ENCODE peak calls at places on chromosomes 6 and 20, in five cellular contexts. V, P, O, U and Z are unnamed samples.

GRCh38 chr6:133369755-133370154 is 128.6 kb downstream of the EYA4 start:
- DNase-seq in V (no peak), P (no peak), O (no peak), U (no peak), Z (no peak)

GRCh38 chr6:85493389-85493788 is 43.5 kb downstream of the NT5E start:
- DNase-seq in V (no peak), P (no peak), O (no peak), U (no peak), Z (no peak)

GRCh38 chr20:25320035-25320800 is 70.4 kb downstream of the ABHD12 start:
- DNase-seq in V (no peak), P (no peak), O (peak; percentile 70), U (no peak), Z (no peak)

GRCh38 chr20:47586648-47587306 is 85.1 kb downstream of the NCOA3 start:
- DNase-seq in V (no peak), P (peak; percentile 61), O (no peak), U (peak; percentile 84), Z (no peak)

GRCh38 chr6:109024784-109025183 is 69.9 kb downstream of the SESN1 start:
- DNase-seq in V (no peak), P (no peak), O (no peak), U (peak; percentile 35), Z (peak; percentile 31)

GRCh38 chr6:106527979-106528378 is 101.3 kb downstream of the RTN4IP1 start:
- DNase-seq in V (no peak), P (peak; percentile 98), O (no peak), U (peak; percentile 99), Z (peak; percentile 21)

GRCh38 chr6:98633886-98634285 is 200.5 kb upstream of the POU3F2 start:
- DNase-seq in V (no peak), P (peak; percentile 61), O (no peak), U (no peak), Z (no peak)

GRCh38 chr6:54802775-54803631 is 43.6 kb upstream of the FAM83B start:
- DNase-seq in V (no peak), P (peak; percentile 70), O (no peak), U (peak; percentile 56), Z (no peak)

GRCh38 chr20:56974499-56975250 is 291.8 kb downstream of the BMP7 start:
- DNase-seq in V (peak; percentile 72), P (peak; percentile 42), O (no peak), U (peak; percentile 64), Z (peak; percentile 51)

GRCh38 chr6:159716247-159717086 is 10.8 kb upstream of the WTAP start:
- DNase-seq in V (no peak), P (peak; percentile 94), O (no peak), U (peak; percentile 99), Z (peak; percentile 83)

GRCh38 chr6:125044066-125044465 is 81.8 kb downstream of the RNF217 start:
- DNase-seq in V (no peak), P (no peak), O (no peak), U (no peak), Z (no peak)

GRCh38 chr6:16240618-16241320 is 2.4 kb downstream of the GMPR start:
- DNase-seq in V (no peak), P (no peak), O (no peak), U (no peak), Z (no peak)

GRCh38 chr6:108168026-108168463 is 2.2 kb downstream of the NR2E1 start:
- DNase-seq in V (no peak), P (no peak), O (no peak), U (no peak), Z (no peak)

GRCh38 chr6:2917065-2917464 is 14.0 kb upstream of the SERPINB9 start:
- DNase-seq in V (no peak), P (no peak), O (no peak), U (no peak), Z (no peak)

GRCh38 chr6:129801909-129802308 is 59.2 kb downstream of the TMEM244 start:
- DNase-seq in V (no peak), P (no peak), O (no peak), U (peak; percentile 4), Z (no peak)

GRCh38 chr6:36945301-36945700 is 9.2 kb upstream of the PI16 start:
- DNase-seq in V (no peak), P (no peak), O (no peak), U (no peak), Z (no peak)

GRCh38 chr20:53660947-53661381 is 67.3 kb upstream of the ZNF217 start:
- DNase-seq in V (no peak), P (no peak), O (no peak), U (peak; percentile 59), Z (no peak)

GRCh38 chr20:13029687-13030510 is 21.1 kb downstream of the SPTLC3 start:
- DNase-seq in V (no peak), P (peak; percentile 97), O (no peak), U (peak; percentile 92), Z (peak; percentile 96)

GRCh38 chr6:142830807-142831206 is 114.2 kb downstream of the HIVEP2 start:
- DNase-seq in V (peak; percentile 52), P (no peak), O (peak; percentile 7), U (no peak), Z (no peak)

GRCh38 chr20:51497542-51498467 is 44.7 kb downstream of the NFATC2 start:
- DNase-seq in V (no peak), P (peak; percentile 60), O (no peak), U (no peak), Z (no peak)

GRCh38 chr6:63426844-63427243 is 107.1 kb upstream of the LGSN start:
- DNase-seq in V (no peak), P (no peak), O (no peak), U (no peak), Z (no peak)

GRCh38 chr6:117138407-117138806 is 127.0 kb upstream of the VGLL2 start:
- DNase-seq in V (no peak), P (no peak), O (no peak), U (no peak), Z (no peak)

GRCh38 chr6:30206799-30207618 is 6.2 kb downstream of the TRIM26 start:
- DNase-seq in V (peak; percentile 37), P (peak; percentile 25), O (no peak), U (peak; percentile 56), Z (peak; percentile 69)

GRCh38 chr20:5364997-5365597 is 48.3 kb upstream of the PROKR2 start:
- DNase-seq in V (no peak), P (peak; percentile 23), O (no peak), U (peak; percentile 6), Z (no peak)

GRCh38 chr6:12748815-12749521 is 32.4 kb downstream of the PHACTR1 start:
- DNase-seq in V (no peak), P (peak; percentile 21), O (peak; percentile 87), U (no peak), Z (no peak)

GRCh38 chr6:28335040-28335563 is 846 bp downstream of the ZSCAN31 start:
- DNase-seq in V (no peak), P (no peak), O (no peak), U (no peak), Z (no peak)

GRCh38 chr6:28334272-28335039 is 1.5 kb downstream of the ZSCAN31 start:
- DNase-seq in V (no peak), P (no peak), O (no peak), U (no peak), Z (no peak)

GRCh38 chr6:28335564-28336283 is at the start of gene ZSCAN31:
- DNase-seq in V (peak; percentile 98), P (peak; percentile 99), O (peak; percentile 81), U (peak; percentile 98), Z (peak; percentile 90)

GRCh38 chr6:28336284-28337024 is 506 bp upstream of the ZSCAN31 start:
- DNase-seq in V (peak; percentile 55), P (peak; percentile 72), O (peak; percentile 35), U (peak; percentile 23), Z (peak; percentile 13)

GRCh38 chr6:28337103-28337520 is 1.2 kb upstream of the ZSCAN31 start:
- DNase-seq in V (no peak), P (no peak), O (no peak), U (no peak), Z (no peak)
- H3K4me3 ChIP-seq in V (peak overlapping the region; percentile 73), P (no peak overlapping the region), O (peak overlapping the region; percentile 93), U (no peak overlapping the region), Z (no peak overlapping the region)

GRCh38 chr6:33271608-33272357 is at the start of the genes RPS18 and VPS52:
- DNase-seq in V (peak; percentile 100), P (peak; percentile 99), O (peak; percentile 89), U (peak; percentile 99), Z (peak; percentile 99)

GRCh38 chr6:33272358-33273128 is 668 bp downstream of the RPS18 start:
- DNase-seq in V (no peak), P (no peak), O (no peak), U (peak; percentile 20), Z (no peak)

GRCh38 chr6:33276581-33276863 is 401 bp upstream of the B3GALT4 start:
- DNase-seq in V (no peak), P (peak; percentile 4), O (no peak), U (no peak), Z (no peak)

GRCh38 chr6:33273129-33273923 is 1.5 kb downstream of the RPS18 start:
- DNase-seq in V (no peak), P (peak; percentile 11), O (no peak), U (no peak), Z (no peak)

DNA sequence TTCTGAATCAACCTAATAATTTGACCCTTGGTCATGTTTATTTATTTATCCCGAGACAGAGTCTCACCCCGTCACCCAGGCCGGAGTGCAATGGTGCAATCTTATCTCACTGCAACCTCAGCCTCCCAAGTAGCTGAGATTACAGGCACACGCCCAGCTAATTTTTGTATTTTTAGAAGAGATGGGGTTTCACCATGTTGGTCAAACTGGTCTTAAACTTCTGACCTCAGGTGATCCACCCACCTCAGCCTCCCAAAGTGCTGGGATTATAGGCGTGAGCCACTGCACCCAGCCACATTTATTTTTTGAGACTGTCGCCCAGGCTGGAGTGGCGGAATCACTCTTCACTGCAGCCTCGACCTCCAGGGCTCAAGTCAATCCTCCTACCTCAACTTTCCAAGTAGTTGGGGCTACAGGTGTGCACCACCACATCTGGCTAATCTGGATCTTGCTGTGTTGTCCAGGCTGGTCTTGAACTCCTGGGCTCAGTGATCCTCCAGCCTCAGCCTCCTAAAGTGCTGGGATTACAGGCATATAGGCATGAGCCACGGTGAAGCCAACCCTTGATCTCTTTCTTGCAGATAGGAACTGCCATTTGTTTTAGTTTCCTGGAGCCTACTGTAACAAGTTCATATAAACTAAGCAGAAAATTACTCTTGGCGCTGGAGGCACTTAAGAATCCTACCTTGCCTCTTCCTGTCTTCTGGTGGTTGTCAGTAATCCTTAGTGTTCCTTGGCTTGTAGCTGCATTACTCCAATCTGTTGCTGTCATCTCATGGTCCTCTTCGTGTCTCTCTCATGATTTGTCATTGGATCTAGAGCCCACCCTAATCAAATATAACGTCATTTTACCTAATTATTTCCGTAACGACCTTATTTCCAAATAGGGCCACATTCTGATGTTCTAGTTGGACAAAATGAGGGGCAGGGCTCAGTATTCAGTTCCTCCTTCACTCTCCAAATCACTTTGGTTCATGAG is 2.3 kb downstream of the RPS18 start:
- DNase-seq in V (no peak), P (no peak), O (no peak), U (no peak), Z (no peak)
- H3K4me3 ChIP-seq in V (no peak overlapping the region), P (peak overlapping the region; percentile 95), O (peak overlapping the region; percentile 76), U (peak overlapping the region; percentile 100), Z (peak overlapping the region; percentile 97)

GRCh38 chr6:49551866-49552129 is 1.3 kb downstream of the C6orf141 start:
- DNase-seq in V (no peak), P (no peak), O (no peak), U (no peak), Z (no peak)
- H3K4me3 ChIP-seq in V (peak overlapping the region; percentile 22), P (peak overlapping the region; percentile 24), O (no peak overlapping the region), U (peak overlapping the region; percentile 52), Z (peak overlapping the region; percentile 40)

DNA sequence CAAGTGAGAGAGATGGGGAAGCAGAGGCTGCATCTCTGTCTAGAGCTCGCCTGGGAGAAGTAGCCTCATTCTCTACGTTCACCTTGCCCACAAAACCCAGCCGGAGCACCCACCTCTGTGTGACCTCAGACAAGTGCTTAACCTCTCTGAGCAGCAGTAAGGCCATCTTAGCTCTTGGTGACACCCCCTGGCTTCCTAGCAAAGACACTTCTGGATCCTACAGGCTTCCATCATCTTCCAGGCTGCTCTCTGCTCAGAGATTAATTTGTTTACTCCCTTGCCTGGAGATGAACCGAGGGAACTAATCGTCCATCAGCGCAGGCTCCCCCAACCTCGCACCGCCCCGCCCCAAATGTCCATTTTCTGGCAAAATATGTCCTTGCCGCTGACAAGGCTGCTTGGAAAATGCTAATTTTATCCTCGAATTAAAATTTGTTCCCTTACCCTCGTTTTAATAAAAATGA is 24.0 kb upstream of the CTNNBL1 start:
- DNase-seq in V (no peak), P (no peak), O (no peak), U (no peak), Z (no peak)
- H3K4me3 ChIP-seq in V (no peak overlapping the region), P (no peak overlapping the region), O (peak overlapping the region; percentile 41), U (no peak overlapping the region), Z (peak overlapping the region; percentile 35)